ENCODE peak calls at places on chromosomes 3 and 15, in seven cellular contexts. I, Q, W, M, F, R and A are unnamed samples.

GRCh38 chr3:149131594-149131993 is 2.2 kb downstream of the HPS3 start:
- DNase-seq in I (peak), Q (no peak), W (no peak), M (no peak), F (no peak), R (no peak), A (no peak)

GRCh38 chr3:123155471-123156011 is 46.2 kb upstream of the SEC22A start:
- DNase-seq in I (no peak), Q (no peak), W (no peak), M (no peak), F (no peak), R (no peak), A (no peak)

GRCh38 chr15:96354731-96355560 is 24.4 kb downstream of the NR2F2 start:
- DNase-seq in I (no peak), Q (no peak), W (no peak), M (peak), F (no peak), R (no peak), A (peak)

GRCh38 chr3:13616359-13616758 is 67.4 kb downstream of the FBLN2 start:
- DNase-seq in I (no peak), Q (no peak), W (no peak), M (no peak), F (no peak), R (no peak), A (no peak)

GRCh38 chr3:50724831-50725230 is 50.1 kb downstream of the DOCK3 start:
- DNase-seq in I (no peak), Q (no peak), W (no peak), M (no peak), F (no peak), R (no peak), A (no peak)

GRCh38 chr3:71662553-71662952 is 62.6 kb downstream of the EIF4E3 start:
- DNase-seq in I (no peak), Q (no peak), W (no peak), M (no peak), F (no peak), R (no peak), A (no peak)

GRCh38 chr3:128547368-128547987 is 54.5 kb upstream of the GATA2 start:
- DNase-seq in I (no peak), Q (no peak), W (no peak), M (peak), F (no peak), R (no peak), A (peak)

GRCh38 chr3:194671511-194671899 is 486 bp downstream of the LSG1 start:
- DNase-seq in I (peak), Q (no peak), W (no peak), M (peak), F (peak), R (no peak), A (peak)

GRCh38 chr3:59388555-59389280 is 338.9 kb upstream of the CFAP20DC start:
- DNase-seq in I (no peak), Q (no peak), W (no peak), M (no peak), F (no peak), R (no peak), A (no peak)

GRCh38 chr15:62940755-62941361 is 101.7 kb upstream of the TPM1 start:
- DNase-seq in I (peak), Q (peak), W (no peak), M (peak), F (no peak), R (no peak), A (peak)

GRCh38 chr3:117920240-117920923 is 1114.3 kb downstream of the IGSF11 start:
- DNase-seq in I (no peak), Q (no peak), W (no peak), M (no peak), F (no peak), R (no peak), A (no peak)

GRCh38 chr3:149657458-149657795 is 398 bp downstream of the WWTR1 start:
- DNase-seq in I (no peak), Q (peak), W (no peak), M (peak), F (no peak), R (no peak), A (peak)

GRCh38 chr3:37456270-37456708 is 281.9 kb upstream of the LRRFIP2 start:
- DNase-seq in I (no peak), Q (peak), W (no peak), M (no peak), F (no peak), R (no peak), A (peak)

GRCh38 chr15:93063292-93063671 is 25.7 kb downstream of the RGMA start:
- DNase-seq in I (no peak), Q (no peak), W (no peak), M (no peak), F (no peak), R (no peak), A (no peak)

GRCh38 chr15:40104296-40104864 is 4.3 kb downstream of the BMF start:
- DNase-seq in I (no peak), Q (no peak), W (no peak), M (no peak), F (no peak), R (no peak), A (no peak)

GRCh38 chr3:8460815-8461482 is 40.7 kb upstream of the LMCD1 start:
- DNase-seq in I (no peak), Q (no peak), W (no peak), M (peak), F (no peak), R (no peak), A (peak)

GRCh38 chr3:125403789-125404188 is 28.7 kb upstream of the ZNF148 start:
- DNase-seq in I (no peak), Q (no peak), W (no peak), M (peak), F (no peak), R (no peak), A (peak)

GRCh38 chr3:46712191-46713047 is 5.2 kb downstream of the PRSS50 start:
- DNase-seq in I (no peak), Q (no peak), W (no peak), M (no peak), F (no peak), R (no peak), A (no peak)

GRCh38 chr3:115857518-115858136 is 234.3 kb downstream of the GAP43 start:
- DNase-seq in I (no peak), Q (no peak), W (no peak), M (no peak), F (no peak), R (no peak), A (no peak)

GRCh38 chr3:122443090-122443489 is 27.2 kb upstream of the WDR5B start:
- DNase-seq in I (no peak), Q (no peak), W (no peak), M (no peak), F (no peak), R (no peak), A (no peak)

GRCh38 chr3:13171704-13172643 is 98.7 kb upstream of the IQSEC1 start:
- DNase-seq in I (no peak), Q (no peak), W (no peak), M (no peak), F (no peak), R (no peak), A (no peak)

GRCh38 chr3:10992017-10992945 is at the start of gene SLC6A1:
- DNase-seq in I (no peak), Q (peak), W (no peak), M (no peak), F (no peak), R (peak), A (no peak)

GRCh38 chr15:33720952-33721351 is 247.3 kb upstream of the CHRM5 start:
- DNase-seq in I (no peak), Q (no peak), W (no peak), M (peak), F (no peak), R (no peak), A (peak)

GRCh38 chr3:47266709-47267489 is 15.7 kb downstream of the KIF9 start:
- DNase-seq in I (peak), Q (peak), W (peak), M (peak), F (peak), R (no peak), A (peak)

GRCh38 chr15:68559342-68560310 is 19.2 kb upstream of the CORO2B start:
- DNase-seq in I (peak), Q (peak), W (peak), M (peak), F (peak), R (peak), A (peak)

GRCh38 chr15:34365073-34365825 is 1.7 kb downstream of the LPCAT4 start:
- DNase-seq in I (no peak), Q (no peak), W (peak), M (no peak), F (no peak), R (no peak), A (peak)

GRCh38 chr3:187684444-187684843 is 14.2 kb upstream of the SST start:
- DNase-seq in I (no peak), Q (no peak), W (no peak), M (no peak), F (no peak), R (no peak), A (no peak)

GRCh38 chr15:88623061-88623460 is 1.9 kb downstream of the AEN start:
- DNase-seq in I (peak), Q (no peak), W (peak), M (peak), F (no peak), R (no peak), A (peak)

GRCh38 chr3:43879166-43879565 is 188.4 kb downstream of the ABHD5 start:
- DNase-seq in I (peak), Q (no peak), W (no peak), M (no peak), F (peak), R (peak), A (no peak)

GRCh38 chr3:122533931-122534334 is 19.2 kb upstream of the KPNA1 start:
- DNase-seq in I (peak), Q (no peak), W (peak), M (peak), F (no peak), R (no peak), A (peak)

GRCh38 chr3:183265713-183266417 is 12.8 kb downstream of the B3GNT5 start:
- DNase-seq in I (peak), Q (no peak), W (peak), M (peak), F (no peak), R (no peak), A (peak)

GRCh38 chr3:124092811-124093210 is 100.9 kb upstream of the ROPN1 start:
- DNase-seq in I (no peak), Q (no peak), W (no peak), M (no peak), F (no peak), R (no peak), A (no peak)

GRCh38 chr3:112858410-112859069 is 11.9 kb upstream of the CD200R1L start:
- DNase-seq in I (no peak), Q (no peak), W (no peak), M (no peak), F (no peak), R (no peak), A (no peak)

GRCh38 chr3:124784686-124785382 is 54.6 kb downstream of the UMPS start:
- DNase-seq in I (peak), Q (no peak), W (no peak), M (no peak), F (no peak), R (no peak), A (no peak)

GRCh38 chr3:11306815-11307589 is 34.8 kb downstream of the ATG7 start:
- DNase-seq in I (no peak), Q (no peak), W (peak), M (no peak), F (no peak), R (no peak), A (peak)

GRCh38 chr3:129938140-129938930 is 36.2 kb upstream of the TRH start:
- DNase-seq in I (no peak), Q (no peak), W (no peak), M (no peak), F (no peak), R (no peak), A (no peak)

GRCh38 chr3:22175899-22176298 is 424.9 kb upstream of the ZNF385D start:
- DNase-seq in I (no peak), Q (no peak), W (no peak), M (no peak), F (no peak), R (no peak), A (peak)

GRCh38 chr3:65524544-65525070 is 514.1 kb downstream of the MAGI1 start:
- DNase-seq in I (no peak), Q (no peak), W (no peak), M (no peak), F (no peak), R (no peak), A (no peak)

GRCh38 chr15:71306538-71306937 is 191.3 kb downstream of the THSD4 start:
- DNase-seq in I (no peak), Q (no peak), W (no peak), M (no peak), F (no peak), R (no peak), A (no peak)

GRCh38 chr3:126731044-126731443 is 27.0 kb downstream of the CHCHD6 start:
- DNase-seq in I (no peak), Q (no peak), W (no peak), M (no peak), F (peak), R (no peak), A (no peak)